ENCODE peak calls at places on chromosomes 16 and 17, in eight cellular contexts. S is GM20000, M is endodermal cell, X is progenitor cell of endocrine pancreas, U is HCT116, E is dorsolateral prefrontal cortex, Y is bronchial epithelial cell, I is HFFc6. C is an unnamed sample.

GRCh38 chr17:15289285-15290185 is 24.4 kb upstream of the PMP22 start:
- DNase-seq in X (no peak), I (peak; percentile 20), S (no peak), Y (peak; percentile 75), E (no peak), M (no peak), U (no peak), C (peak; percentile 92)

GRCh38 chr17:74959826-74960738 is 12.5 kb downstream of the HID1 start:
- DNase-seq in I (peak; percentile 40), S (no peak), Y (peak; percentile 55), E (no peak), X (no peak), M (no peak), U (no peak), C (peak; percentile 34)

GRCh38 chr16:11774065-11774626 is 22.9 kb downstream of the ZC3H7A start:
- DNase-seq in U (no peak), E (no peak), I (no peak), X (no peak), Y (no peak), M (no peak), S (no peak), C (no peak)

GRCh38 chr16:31118223-31119155 is 1.0 kb downstream of the KAT8 start:
- DNase-seq in S (no peak), X (no peak), Y (peak; percentile 100), U (no peak), E (no peak), I (peak; percentile 93), M (no peak), C (peak; percentile 92)

GRCh38 chr17:2087597-2088211 is 32.8 kb downstream of the HIC1 start:
- DNase-seq in I (no peak), M (no peak), E (no peak), Y (no peak), U (no peak), X (no peak), S (peak; percentile 54), C (no peak)

GRCh38 chr16:78122774-78123315 is 23.4 kb downstream of the WWOX start:
- DNase-seq in U (peak; percentile 22), S (peak; percentile 45), X (no peak), E (no peak), I (peak; percentile 60), M (no peak), Y (peak; percentile 54), C (peak; percentile 75)

GRCh38 chr16:86035906-86036305 is 136.9 kb downstream of the IRF8 start:
- DNase-seq in E (peak; percentile 14), S (no peak), I (no peak), U (no peak), X (no peak), Y (no peak), M (no peak), C (no peak)

GRCh38 chr16:30183236-30183960 is at the start of gene CORO1A:
- DNase-seq in M (peak; percentile 94), U (no peak), I (peak; percentile 52), X (peak; percentile 51), S (peak; percentile 94), Y (peak; percentile 67), E (peak; percentile 92), C (peak; percentile 79)

GRCh38 chr17:61314368-61315078 is 85.1 kb upstream of the TBX2 start:
- DNase-seq in U (no peak), S (no peak), M (peak; percentile 52), X (no peak), E (no peak), Y (peak; percentile 80), I (no peak), C (peak; percentile 43)

GRCh38 chr16:30018731-30019158 is 4.3 kb upstream of the C16orf92 start:
- DNase-seq in X (no peak), S (no peak), U (no peak), Y (peak; percentile 48), M (no peak), I (peak; percentile 21), E (no peak), C (peak; percentile 37)

GRCh38 chr17:6387442-6387841 is 47.5 kb downstream of the AIPL1 start:
- DNase-seq in X (no peak), M (peak; percentile 26), U (no peak), Y (no peak), E (no peak), S (no peak), I (no peak), C (no peak)

GRCh38 chr17:57902800-57903759 is 52.1 kb downstream of the CUEDC1 start:
- DNase-seq in E (peak; percentile 82), M (no peak), S (peak; percentile 82), I (peak; percentile 80), Y (peak; percentile 98), U (peak; percentile 92), X (no peak), C (peak; percentile 95)

GRCh38 chr16:65547799-65548446 is 426.1 kb upstream of the CDH11 start:
- DNase-seq in S (no peak), E (no peak), U (no peak), M (peak; percentile 69), I (peak; percentile 92), Y (peak; percentile 63), X (no peak), C (peak; percentile 36)

GRCh38 chr16:77732241-77732946 is 10.1 kb downstream of the NUDT7 start:
- DNase-seq in M (no peak), U (no peak), X (no peak), S (no peak), Y (peak; percentile 83), E (no peak), I (no peak), C (peak; percentile 50)

GRCh38 chr17:33396818-33397217 is 103.7 kb upstream of the ASIC2 start:
- DNase-seq in X (no peak), Y (peak; percentile 37), U (no peak), I (no peak), E (no peak), M (no peak), S (no peak), C (no peak)

GRCh38 chr16:78240459-78241222 is 141.2 kb downstream of the WWOX start:
- DNase-seq in S (no peak), X (no peak), U (no peak), I (no peak), M (peak; percentile 73), E (no peak), Y (peak; percentile 84), C (peak; percentile 50)

GRCh38 chr16:79318137-79318899 is 282.2 kb downstream of the MAF start:
- DNase-seq in Y (no peak), X (no peak), U (no peak), E (no peak), S (no peak), M (no peak), I (no peak), C (no peak)

GRCh38 chr16:72654535-72654934 is 393.4 kb downstream of the ZFHX3 start:
- DNase-seq in U (no peak), S (no peak), M (no peak), X (no peak), I (no peak), E (no peak), Y (no peak), C (no peak)

GRCh38 chr16:76670125-76670857 is 393.1 kb downstream of the CNTNAP4 start:
- DNase-seq in I (no peak), E (no peak), S (no peak), Y (peak; percentile 50), U (no peak), X (no peak), M (no peak), C (no peak)

GRCh38 chr16:2231016-2231931 is 5.0 kb upstream of the DNASE1L2 start:
- DNase-seq in I (no peak), E (no peak), U (no peak), Y (peak; percentile 62), X (no peak), M (no peak), S (no peak), C (no peak)

GRCh38 chr16:53087101-53087500 is 32.3 kb downstream of the CHD9 start:
- DNase-seq in M (peak; percentile 66), X (no peak), U (no peak), E (no peak), S (no peak), I (peak; percentile 51), Y (no peak), C (no peak)

GRCh38 chr17:28663723-28664122 is 1.7 kb downstream of the SUPT6H start:
- DNase-seq in E (no peak), I (no peak), S (no peak), Y (no peak), M (no peak), X (no peak), U (no peak), C (no peak)

GRCh38 chr17:28662527-28662829 is 473 bp downstream of the SUPT6H start:
- DNase-seq in U (no peak), M (no peak), S (no peak), X (no peak), I (no peak), E (no peak), Y (no peak), C (no peak)

GRCh38 chr17:28665994-28666393 is 4.0 kb downstream of the SUPT6H start:
- DNase-seq in I (no peak), U (no peak), S (no peak), M (no peak), X (no peak), Y (no peak), E (no peak), C (no peak)

GRCh38 chr17:28657756-28658155 is 4.0 kb downstream of the SDF2 start:
- DNase-seq in U (no peak), X (no peak), Y (peak; percentile 56), E (no peak), M (no peak), S (no peak), I (peak; percentile 33), C (no peak)

GRCh38 chr17:28661635-28662526 is at the start of the genes SDF2 and SUPT6H:
- DNase-seq in U (peak; percentile 74), M (peak; percentile 98), X (peak; percentile 74), S (peak; percentile 95), Y (peak; percentile 67), I (peak; percentile 76), E (peak; percentile 96), C (peak; percentile 86)
- TF ChIP-seq CTCF in U (no peak), M (no peak), X (no peak), S (no peak), Y (no peak), I (peak; percentile 29), E (peak; percentile 10), C (no peak)

GRCh38 chr17:50507871-50508572 is at the start of gene MYCBPAP:
- DNase-seq in S (peak; percentile 91), I (peak; percentile 52), E (peak; percentile 89), U (no peak), Y (no peak), M (peak; percentile 93), X (peak; percentile 71), C (no peak)
- TF ChIP-seq CTCF in S (no peak), I (peak; percentile 38), E (peak; percentile 30), U (no peak), Y (peak; percentile 51), M (peak; percentile 30), X (peak; percentile 25), C (no peak)

GRCh38 chr16:69143116-69143515 is 10.7 kb downstream of the UTP4 start:
- DNase-seq in M (no peak), U (no peak), X (no peak), E (no peak), S (no peak), Y (no peak), I (no peak), C (no peak)
- TF ChIP-seq CTCF in M (no peak), U (peak; percentile 27), X (no peak), E (no peak), S (no peak), Y (no peak), I (peak; percentile 44), C (no peak)

DNA sequence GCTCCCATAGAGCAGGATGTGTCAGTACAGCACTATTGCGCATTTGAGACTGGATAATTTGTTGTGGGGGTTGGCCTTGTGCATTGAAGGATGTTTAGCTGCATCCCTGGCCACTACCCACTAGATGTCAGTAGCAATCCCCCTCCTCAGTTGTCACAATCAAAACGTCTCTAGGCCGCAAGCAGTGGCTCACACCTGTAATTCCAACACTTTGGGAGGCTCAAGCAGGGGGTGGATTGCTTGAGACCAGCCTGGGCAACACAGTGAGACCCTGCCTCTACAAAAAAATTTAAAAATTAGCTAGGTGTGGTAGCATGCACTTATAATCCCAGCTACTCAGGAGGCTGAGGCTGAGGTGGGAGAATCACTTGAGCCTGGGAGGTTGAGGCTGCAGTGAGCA is 48.4 kb downstream of the CENPV start:
- DNase-seq in U (no peak), X (no peak), M (peak; percentile 80), S (no peak), Y (peak; percentile 23), E (no peak), I (no peak), C (peak; percentile 39)
- TF ChIP-seq CTCF in U (peak; percentile 56), X (peak; percentile 63), M (peak; percentile 74), S (peak; percentile 41), Y (peak; percentile 38), E (no peak), I (peak; percentile 65), C (no peak)

C was measured in MCF 10A.